ENCODE peak calls at places on chromosomes 5 and 9, in ten cellular contexts. B is astrocyte, Z is left lung, E is tibial nerve, I is neural progenitor cell, M is gastrocnemius medialis, K is heart right ventricle, Y is H9, V is aorta, F is prostate gland. W is an unnamed sample.

GRCh38 chr9:69444021-69444420 is 119.0 kb downstream of the ENTREP1 start:
- DNase-seq in B (peak), Z (no peak), E (no peak), I (no peak), M (no peak), K (no peak), Y (no peak), V (no peak), F (no peak), W (peak)

GRCh38 chr5:121246971-121247370 is 604.7 kb upstream of the FTMT start:
- DNase-seq in B (no peak), Z (peak), E (no peak), I (no peak), M (no peak), K (no peak), Y (no peak), V (no peak), F (no peak), W (no peak)

GRCh38 chr9:38092200-38092524 is 23.1 kb upstream of the SHB start:
- DNase-seq in B (no peak), Z (no peak), E (no peak), I (no peak), M (no peak), K (no peak), Y (no peak), V (no peak), F (no peak), W (no peak)

GRCh38 chr9:2610985-2611384 is 10.6 kb upstream of the VLDLR start:
- DNase-seq in B (peak), Z (no peak), E (no peak), I (no peak), M (no peak), K (no peak), Y (no peak), V (no peak), F (no peak), W (no peak)

GRCh38 chr5:1652873-1653707 is 129.3 kb upstream of the LPCAT1 start:
- DNase-seq in B (no peak), Z (peak), E (no peak), I (no peak), M (no peak), K (no peak), Y (peak), V (peak), F (no peak), W (peak)

GRCh38 chr9:114396558-114397218 is 8.9 kb upstream of the AKNA start:
- DNase-seq in B (no peak), Z (peak), E (no peak), I (peak), M (no peak), K (peak), Y (no peak), V (no peak), F (no peak), W (no peak)

GRCh38 chr9:32866292-32866691 is 83.0 kb downstream of the TMEM215 start:
- DNase-seq in B (peak), Z (no peak), E (no peak), I (no peak), M (no peak), K (no peak), Y (no peak), V (no peak), F (no peak), W (no peak)

GRCh38 chr9:78893758-78894157 is 596.8 kb downstream of the PSAT1 start:
- DNase-seq in B (no peak), Z (no peak), E (no peak), I (no peak), M (no peak), K (no peak), Y (no peak), V (no peak), F (no peak), W (no peak)

GRCh38 chr5:159362190-159362589 is 31.9 kb upstream of the IL12B start:
- DNase-seq in B (no peak), Z (no peak), E (no peak), I (no peak), M (no peak), K (no peak), Y (no peak), V (no peak), F (no peak), W (no peak)

GRCh38 chr5:147452137-147452838 is 57.6 kb downstream of the DPYSL3 start:
- DNase-seq in B (no peak), Z (no peak), E (no peak), I (peak), M (no peak), K (no peak), Y (peak), V (peak), F (no peak), W (no peak)

GRCh38 chr9:137034709-137035506 is 3.0 kb upstream of the FUT7 start:
- DNase-seq in B (peak), Z (peak), E (no peak), I (peak), M (peak), K (peak), Y (peak), V (peak), F (peak), W (peak)

GRCh38 chr5:124628251-124628650 is 118.2 kb downstream of the ZNF608 start:
- DNase-seq in B (no peak), Z (no peak), E (no peak), I (no peak), M (no peak), K (no peak), Y (no peak), V (no peak), F (no peak), W (no peak)

GRCh38 chr9:98375138-98375726 is 119.8 kb upstream of the TBC1D2 start:
- DNase-seq in B (peak), Z (no peak), E (no peak), I (no peak), M (no peak), K (no peak), Y (no peak), V (no peak), F (no peak), W (peak)

GRCh38 chr9:16044116-16044881 is 491.5 kb downstream of the CCDC171 start:
- DNase-seq in B (peak), Z (no peak), E (no peak), I (no peak), M (no peak), K (no peak), Y (no peak), V (no peak), F (no peak), W (no peak)

GRCh38 chr5:92559743-92560142 is 1021.3 kb downstream of the NR2F1-AS1 start:
- DNase-seq in B (peak), Z (no peak), E (no peak), I (no peak), M (no peak), K (no peak), Y (no peak), V (no peak), F (no peak), W (peak)

GRCh38 chr5:176491056-176491646 is 43.0 kb downstream of the FAF2 start:
- DNase-seq in B (peak), Z (no peak), E (no peak), I (no peak), M (no peak), K (no peak), Y (no peak), V (no peak), F (no peak), W (no peak)

GRCh38 chr9:99076483-99077171 is 28.3 kb upstream of the TGFBR1 start:
- DNase-seq in B (no peak), Z (no peak), E (no peak), I (no peak), M (no peak), K (no peak), Y (no peak), V (no peak), F (no peak), W (no peak)

GRCh38 chr9:20024159-20024571 is 235.3 kb upstream of the SLC24A2 start:
- DNase-seq in B (peak), Z (no peak), E (no peak), I (peak), M (no peak), K (no peak), Y (no peak), V (no peak), F (no peak), W (no peak)

GRCh38 chr5:100852988-100853449 is 50.1 kb downstream of the ST8SIA4 start:
- DNase-seq in B (no peak), Z (no peak), E (no peak), I (no peak), M (no peak), K (no peak), Y (no peak), V (no peak), F (no peak), W (no peak)

GRCh38 chr5:73155541-73156222 is 17.3 kb upstream of the TMEM174 start:
- DNase-seq in B (no peak), Z (no peak), E (no peak), I (peak), M (no peak), K (no peak), Y (no peak), V (no peak), F (no peak), W (no peak)

GRCh38 chr9:114488398-114489129 is 16.7 kb downstream of the WHRN start:
- DNase-seq in B (no peak), Z (no peak), E (no peak), I (no peak), M (no peak), K (no peak), Y (no peak), V (no peak), F (no peak), W (no peak)

DNA sequence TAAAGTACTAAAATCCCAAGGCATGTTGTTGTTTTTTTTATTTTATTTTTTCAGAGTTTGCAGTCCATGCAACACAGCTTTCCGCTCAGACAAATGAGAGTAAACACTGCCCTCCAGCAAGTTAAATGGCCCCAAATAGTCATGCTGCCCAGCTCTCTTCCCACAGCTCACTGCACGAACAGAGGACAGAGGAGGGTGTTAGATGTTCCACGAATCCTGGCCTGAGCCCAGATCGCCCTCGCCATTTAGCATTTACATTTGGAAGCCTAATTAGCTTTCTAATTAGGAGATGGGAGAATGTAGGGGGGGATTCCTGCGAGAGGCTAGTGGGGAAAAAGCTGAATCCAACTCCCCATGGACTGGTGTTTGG is 1.9 kb downstream of the NIM1K start:
- DNase-seq in B (no peak), Z (no peak), E (no peak), I (peak), M (no peak), K (no peak), Y (no peak), V (no peak), F (no peak), W (no peak)
- H3K27ac ChIP-seq in B (peak), Z (no peak), E (peak), I (no peak), M (no peak), K (no peak), Y (no peak), V (no peak), F (no peak), W (peak)

GRCh38 chr9:35161713-35162604 is at the start of gene UNC13B:
- DNase-seq in B (peak), Z (peak), E (peak), I (peak), M (peak), K (peak), Y (peak), V (peak), F (peak), W (peak)

GRCh38 chr9:35158501-35159280 is 3.1 kb upstream of the UNC13B start:
- DNase-seq in B (no peak), Z (no peak), E (no peak), I (no peak), M (no peak), K (no peak), Y (no peak), V (no peak), F (no peak), W (no peak)

GRCh38 chr9:35164711-35165110 is 2.9 kb downstream of the UNC13B start:
- DNase-seq in B (peak), Z (no peak), E (no peak), I (no peak), M (no peak), K (no peak), Y (no peak), V (no peak), F (no peak), W (peak)

GRCh38 chr9:35163413-35163812 is 1.6 kb downstream of the UNC13B start:
- DNase-seq in B (no peak), Z (no peak), E (no peak), I (no peak), M (no peak), K (no peak), Y (no peak), V (no peak), F (no peak), W (no peak)

GRCh38 chr9:35162605-35163315 is 951 bp downstream of the UNC13B start:
- DNase-seq in B (peak), Z (no peak), E (no peak), I (no peak), M (no peak), K (no peak), Y (no peak), V (no peak), F (no peak), W (peak)
- H3K27ac ChIP-seq in B (no peak), Z (peak), E (peak), I (no peak), M (peak), K (peak), Y (no peak), V (peak), F (peak), W (peak)

GRCh38 chr9:123639743-123640142 is 283.7 kb downstream of the CRB2 start:
- DNase-seq in B (no peak), Z (no peak), E (no peak), I (no peak), M (no peak), K (no peak), Y (no peak), V (no peak), F (no peak), W (no peak)
- H3K27ac ChIP-seq in B (no peak), Z (no peak), E (no peak), I (no peak), M (no peak), K (no peak), Y (no peak), V (no peak), F (no peak), W (no peak)

DNA sequence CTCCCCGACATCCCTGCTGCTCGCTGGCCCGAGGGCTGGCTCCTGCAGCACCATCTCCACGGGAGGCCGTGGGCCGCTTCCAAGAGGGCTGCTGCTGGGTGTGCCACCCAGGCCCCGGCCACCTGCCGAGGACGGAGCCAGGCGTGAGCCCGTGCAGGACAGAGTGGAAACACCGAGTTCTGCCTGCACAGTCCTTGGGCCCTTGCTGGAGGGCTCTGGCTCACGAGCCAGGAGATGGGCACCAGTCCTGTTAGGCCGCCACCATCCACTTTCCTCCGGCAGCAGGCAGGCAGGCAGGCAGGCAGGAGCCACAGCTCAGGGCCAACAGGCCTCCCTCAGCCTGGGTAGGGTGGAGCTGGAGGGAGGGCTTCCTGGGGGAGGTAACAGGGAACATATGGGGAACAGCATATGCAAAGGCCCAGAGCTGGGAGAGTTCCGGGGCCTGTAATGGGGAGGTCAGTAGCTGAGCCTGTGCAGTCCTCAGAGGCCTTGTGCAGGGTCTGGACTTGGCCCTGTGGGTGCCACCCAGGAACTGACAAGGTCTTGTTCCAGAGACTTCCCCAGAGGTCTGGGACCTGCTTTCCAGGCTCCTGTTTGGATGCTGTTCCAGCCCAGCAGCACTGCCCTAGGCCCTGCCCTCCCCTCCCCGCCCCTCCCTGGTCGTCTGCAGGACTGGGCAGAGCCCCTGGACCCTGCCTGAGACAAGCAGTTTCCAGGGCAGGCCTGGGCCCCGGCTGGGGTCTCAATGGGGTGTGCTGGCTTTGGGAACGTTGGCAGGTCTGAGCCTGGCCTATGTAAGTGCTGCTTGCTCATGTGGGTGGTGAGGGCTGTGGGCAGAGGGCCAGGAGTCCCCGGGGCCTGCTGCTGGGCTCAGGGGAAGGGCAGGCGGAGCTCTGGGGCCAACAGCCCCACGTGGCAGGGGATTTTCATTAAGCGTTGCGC is 32.0 kb downstream of the RXRA start:
- DNase-seq in B (no peak), Z (no peak), E (no peak), I (no peak), M (no peak), K (peak), Y (no peak), V (peak), F (no peak), W (peak)
- H3K27ac ChIP-seq in B (no peak), Z (no peak), E (peak), I (no peak), M (peak), K (peak), Y (no peak), V (no peak), F (peak), W (no peak)

DNA sequence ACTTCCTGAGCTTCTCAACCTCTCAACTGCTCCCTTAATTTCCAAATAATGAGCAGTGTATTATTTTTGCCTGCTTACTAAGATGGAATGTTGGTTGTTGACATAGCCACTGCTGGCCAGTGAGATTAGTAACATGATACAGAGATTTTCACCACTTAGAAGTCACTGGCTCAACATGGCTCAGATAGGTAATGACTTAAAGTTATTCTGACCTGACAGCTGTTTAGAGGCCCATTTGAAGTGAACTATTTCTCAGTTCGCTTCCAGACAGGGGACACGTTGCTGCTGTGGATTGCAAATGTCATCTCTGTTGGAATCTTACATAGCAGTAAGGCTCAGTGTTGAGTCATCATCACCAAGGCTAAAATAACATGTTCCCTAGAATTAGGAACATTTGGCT is 490.2 kb downstream of the TLE4 start:
- DNase-seq in B (peak), Z (no peak), E (no peak), I (peak), M (peak), K (no peak), Y (no peak), V (peak), F (no peak), W (peak)
- H3K27ac ChIP-seq in B (peak), Z (no peak), E (no peak), I (peak), M (peak), K (no peak), Y (no peak), V (peak), F (no peak), W (no peak)

GRCh38 chr5:75367401-75367800 is 30.4 kb downstream of the HMGCR start:
- DNase-seq in B (no peak), Z (no peak), E (no peak), I (no peak), M (no peak), K (no peak), Y (no peak), V (no peak), F (no peak), W (no peak)
- H3K27ac ChIP-seq in B (no peak), Z (no peak), E (no peak), I (no peak), M (no peak), K (no peak), Y (no peak), V (no peak), F (no peak), W (no peak)

DNA sequence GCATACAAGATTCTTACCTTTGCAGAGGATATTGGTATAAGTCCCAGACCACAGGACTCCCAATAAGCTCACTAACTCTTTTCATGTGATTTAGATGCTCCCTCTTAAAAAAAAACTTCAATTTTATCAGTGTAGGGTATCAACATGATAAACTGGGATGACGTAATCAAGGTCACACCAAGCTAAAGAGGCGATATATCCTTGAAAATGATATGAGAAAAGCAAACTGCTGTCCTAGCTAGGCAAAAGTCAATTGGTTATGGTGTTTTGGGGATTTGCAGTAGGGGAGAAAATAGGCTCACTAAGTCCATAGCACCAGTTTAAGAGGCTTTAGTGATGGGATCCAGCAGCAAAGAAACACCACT is 354.4 kb downstream of the DIRAS2 start:
- DNase-seq in B (no peak), Z (no peak), E (no peak), I (no peak), M (no peak), K (no peak), Y (no peak), V (no peak), F (no peak), W (no peak)
- H3K27ac ChIP-seq in B (no peak), Z (no peak), E (no peak), I (no peak), M (no peak), K (no peak), Y (no peak), V (no peak), F (no peak), W (no peak)

DNA sequence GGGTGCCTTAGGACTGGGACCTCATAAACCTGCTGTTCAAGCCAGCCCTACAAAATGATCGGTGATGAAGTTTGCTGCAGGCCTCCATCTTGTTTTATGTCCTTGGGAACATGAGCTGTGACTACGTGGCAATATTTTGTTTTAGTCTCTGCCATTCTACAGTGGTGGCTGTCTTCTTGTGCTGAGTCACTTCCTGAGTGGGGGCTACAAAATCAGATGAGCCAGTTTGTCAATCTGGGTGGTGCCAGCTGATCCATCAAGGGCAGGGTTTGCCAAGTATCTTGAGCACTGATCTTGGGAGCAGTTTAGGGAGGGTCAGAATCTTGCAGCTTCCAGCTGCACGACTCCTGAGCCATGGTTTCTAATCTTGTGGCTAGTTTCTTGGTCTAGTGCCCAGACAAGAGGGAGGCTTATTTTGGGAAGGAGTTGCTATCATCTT is 94.6 kb downstream of the YTHDC2 start:
- DNase-seq in B (peak), Z (no peak), E (no peak), I (no peak), M (no peak), K (no peak), Y (no peak), V (no peak), F (no peak), W (peak)
- H3K27ac ChIP-seq in B (no peak), Z (no peak), E (no peak), I (no peak), M (no peak), K (no peak), Y (no peak), V (no peak), F (no peak), W (no peak)